ENCODE peak calls at places on chromosomes 3 and 15, in four cellular contexts. G, Z, B and U are unnamed samples.

GRCh38 chr15:60740231-60740630 is 261.3 kb upstream of the ICE2 start:
- DNase-seq in Z (no peak), B (no peak), G (no peak), U (no peak)

GRCh38 chr3:193680220-193680619 is 87.2 kb downstream of the OPA1 start:
- DNase-seq in G (no peak), Z (no peak), B (no peak), U (no peak)

GRCh38 chr15:72086920-72087648 is 30.9 kb downstream of the MYO9A start:
- DNase-seq in B (no peak), G (peak), Z (no peak), U (no peak)

GRCh38 chr3:139732729-139733128 is 55.0 kb upstream of the NMNAT3 start:
- DNase-seq in G (no peak), B (no peak), Z (no peak), U (no peak)

GRCh38 chr15:44435893-44436667 is 8.7 kb downstream of the CTDSPL2 start:
- DNase-seq in G (no peak), B (no peak), Z (no peak), U (no peak)

GRCh38 chr15:88472225-88472624 is 4.7 kb downstream of the MRPS11 start:
- DNase-seq in B (no peak), Z (no peak), G (no peak), U (no peak)

GRCh38 chr3:119418091-119418512 is 45.3 kb downstream of the TMEM39A start:
- DNase-seq in Z (no peak), B (no peak), G (no peak), U (no peak)

GRCh38 chr3:78823859-78824258 is 943.9 kb downstream of the ROBO1 start:
- DNase-seq in Z (no peak), G (no peak), B (no peak), U (no peak)

GRCh38 chr15:100780208-100780800 is 99.3 kb upstream of the ALDH1A3 start:
- DNase-seq in B (no peak), Z (peak), G (no peak), U (no peak)

GRCh38 chr15:88664151-88664778 is 25.4 kb downstream of the ISG20 start:
- DNase-seq in B (no peak), G (no peak), Z (peak), U (peak)